ENCODE peak calls at places on chromosomes 1 and 21, in nine cellular contexts. One of them, this sample, is unnamed.

GRCh38 chr1:156796340-156797097 is 20.1 kb downstream of the SH2D2A start:
- DNase-seq in cardiac fibroblast: no peak
- DNase-seq in psoas muscle: no peak
- DNase-seq in fibroblast of mammary gland: peak
- DNase-seq in heart left ventricle: no peak
- DNase-seq in left ventricle myocardium inferior: no peak
- DNase-seq in tibial nerve: no peak
- DNase-seq in A549: no peak
- DNase-seq in AG04450: no peak
- DNase-seq in this sample: no peak

GRCh38 chr1:109932679-109933078 is 22.0 kb downstream of the CSF1 start:
- DNase-seq in cardiac fibroblast: no peak
- DNase-seq in psoas muscle: no peak
- DNase-seq in fibroblast of mammary gland: no peak
- DNase-seq in heart left ventricle: no peak
- DNase-seq in left ventricle myocardium inferior: no peak
- DNase-seq in tibial nerve: no peak
- DNase-seq in A549: no peak
- DNase-seq in AG04450: no peak
- DNase-seq in this sample: no peak

GRCh38 chr1:53074313-53075154 is 12.5 kb downstream of the PODN start:
- DNase-seq in cardiac fibroblast: no peak
- DNase-seq in psoas muscle: peak
- DNase-seq in fibroblast of mammary gland: no peak
- DNase-seq in heart left ventricle: no peak
- DNase-seq in left ventricle myocardium inferior: no peak
- DNase-seq in tibial nerve: peak
- DNase-seq in A549: no peak
- DNase-seq in AG04450: no peak
- DNase-seq in this sample: no peak

GRCh38 chr1:176241385-176242015 is 34.4 kb upstream of the COP1 start:
- DNase-seq in cardiac fibroblast: peak
- DNase-seq in psoas muscle: no peak
- DNase-seq in fibroblast of mammary gland: peak
- DNase-seq in heart left ventricle: no peak
- DNase-seq in left ventricle myocardium inferior: no peak
- DNase-seq in tibial nerve: no peak
- DNase-seq in A549: peak
- DNase-seq in AG04450: peak
- DNase-seq in this sample: no peak

GRCh38 chr1:180778782-180779398 is 133.8 kb upstream of the KIAA1614 start:
- DNase-seq in cardiac fibroblast: peak
- DNase-seq in psoas muscle: no peak
- DNase-seq in fibroblast of mammary gland: no peak
- DNase-seq in heart left ventricle: no peak
- DNase-seq in left ventricle myocardium inferior: no peak
- DNase-seq in tibial nerve: no peak
- DNase-seq in A549: peak
- DNase-seq in AG04450: no peak
- DNase-seq in this sample: no peak

GRCh38 chr1:221987860-221988520 is 246.1 kb upstream of the DUSP10 start:
- DNase-seq in cardiac fibroblast: peak
- DNase-seq in psoas muscle: no peak
- DNase-seq in fibroblast of mammary gland: peak
- DNase-seq in heart left ventricle: no peak
- DNase-seq in left ventricle myocardium inferior: no peak
- DNase-seq in tibial nerve: no peak
- DNase-seq in A549: peak
- DNase-seq in AG04450: peak
- DNase-seq in this sample: no peak

GRCh38 chr1:240284656-240285427 is 193.2 kb downstream of the FMN2 start:
- DNase-seq in cardiac fibroblast: no peak
- DNase-seq in psoas muscle: no peak
- DNase-seq in fibroblast of mammary gland: peak
- DNase-seq in heart left ventricle: no peak
- DNase-seq in left ventricle myocardium inferior: no peak
- DNase-seq in tibial nerve: no peak
- DNase-seq in A549: no peak
- DNase-seq in AG04450: no peak
- DNase-seq in this sample: no peak

GRCh38 chr1:98963359-98963758 is 41.3 kb downstream of the PLPPR5 start:
- DNase-seq in cardiac fibroblast: peak
- DNase-seq in psoas muscle: no peak
- DNase-seq in fibroblast of mammary gland: no peak
- DNase-seq in heart left ventricle: no peak
- DNase-seq in left ventricle myocardium inferior: no peak
- DNase-seq in tibial nerve: no peak
- DNase-seq in A549: no peak
- DNase-seq in AG04450: no peak
- DNase-seq in this sample: no peak

GRCh38 chr1:94130851-94131595 is 10.1 kb upstream of the ABCA4 start:
- DNase-seq in cardiac fibroblast: peak
- DNase-seq in psoas muscle: no peak
- DNase-seq in fibroblast of mammary gland: peak
- DNase-seq in heart left ventricle: no peak
- DNase-seq in left ventricle myocardium inferior: no peak
- DNase-seq in tibial nerve: no peak
- DNase-seq in A549: no peak
- DNase-seq in AG04450: no peak
- DNase-seq in this sample: peak

GRCh38 chr1:27684176-27684575 is 12.2 kb upstream of the IFI6 start:
- DNase-seq in cardiac fibroblast: no peak
- DNase-seq in psoas muscle: no peak
- DNase-seq in fibroblast of mammary gland: no peak
- DNase-seq in heart left ventricle: no peak
- DNase-seq in left ventricle myocardium inferior: no peak
- DNase-seq in tibial nerve: no peak
- DNase-seq in A549: no peak
- DNase-seq in AG04450: no peak
- DNase-seq in this sample: no peak

GRCh38 chr1:16903054-16903453 is 7.3 kb downstream of the RNU1-2 start:
- DNase-seq in cardiac fibroblast: peak
- DNase-seq in psoas muscle: no peak
- DNase-seq in fibroblast of mammary gland: peak
- DNase-seq in heart left ventricle: no peak
- DNase-seq in left ventricle myocardium inferior: no peak
- DNase-seq in tibial nerve: no peak
- DNase-seq in A549: no peak
- DNase-seq in AG04450: no peak
- DNase-seq in this sample: no peak

GRCh38 chr1:232280910-232281309 is 349.0 kb downstream of the SIPA1L2 start:
- DNase-seq in cardiac fibroblast: no peak
- DNase-seq in psoas muscle: no peak
- DNase-seq in fibroblast of mammary gland: no peak
- DNase-seq in heart left ventricle: no peak
- DNase-seq in left ventricle myocardium inferior: no peak
- DNase-seq in tibial nerve: no peak
- DNase-seq in A549: no peak
- DNase-seq in AG04450: no peak
- DNase-seq in this sample: no peak

GRCh38 chr21:37767984-37768383 is 148.3 kb downstream of the KCNJ6 start:
- DNase-seq in cardiac fibroblast: no peak
- DNase-seq in psoas muscle: no peak
- DNase-seq in fibroblast of mammary gland: peak
- DNase-seq in heart left ventricle: no peak
- DNase-seq in left ventricle myocardium inferior: no peak
- DNase-seq in tibial nerve: no peak
- DNase-seq in A549: no peak
- DNase-seq in AG04450: no peak
- DNase-seq in this sample: no peak

GRCh38 chr21:34967509-34968289 is 81.4 kb downstream of the RUNX1 start:
- DNase-seq in cardiac fibroblast: no peak
- DNase-seq in psoas muscle: no peak
- DNase-seq in fibroblast of mammary gland: peak
- DNase-seq in heart left ventricle: no peak
- DNase-seq in left ventricle myocardium inferior: no peak
- DNase-seq in tibial nerve: no peak
- DNase-seq in A549: peak
- DNase-seq in AG04450: no peak
- DNase-seq in this sample: no peak

GRCh38 chr1:75615664-75616435 is 4.9 kb upstream of the SLC44A5 start:
- DNase-seq in cardiac fibroblast: peak
- DNase-seq in psoas muscle: peak
- DNase-seq in fibroblast of mammary gland: peak
- DNase-seq in heart left ventricle: peak
- DNase-seq in left ventricle myocardium inferior: peak
- DNase-seq in tibial nerve: no peak
- DNase-seq in A549: peak
- DNase-seq in AG04450: no peak
- DNase-seq in this sample: peak

GRCh38 chr1:185991266-185991665 is 257.1 kb downstream of the HMCN1 start:
- DNase-seq in cardiac fibroblast: no peak
- DNase-seq in psoas muscle: no peak
- DNase-seq in fibroblast of mammary gland: no peak
- DNase-seq in heart left ventricle: no peak
- DNase-seq in left ventricle myocardium inferior: no peak
- DNase-seq in tibial nerve: no peak
- DNase-seq in A549: no peak
- DNase-seq in AG04450: no peak
- DNase-seq in this sample: no peak

GRCh38 chr1:185984113-185984836 is 250.1 kb downstream of the HMCN1 start:
- DNase-seq in cardiac fibroblast: peak
- DNase-seq in psoas muscle: no peak
- DNase-seq in fibroblast of mammary gland: peak
- DNase-seq in heart left ventricle: peak
- DNase-seq in left ventricle myocardium inferior: no peak
- DNase-seq in tibial nerve: no peak
- DNase-seq in A549: no peak
- DNase-seq in AG04450: no peak
- DNase-seq in this sample: no peak

GRCh38 chr1:185987611-185988441 is 253.6 kb downstream of the HMCN1 start:
- DNase-seq in cardiac fibroblast: no peak
- DNase-seq in psoas muscle: no peak
- DNase-seq in fibroblast of mammary gland: no peak
- DNase-seq in heart left ventricle: no peak
- DNase-seq in left ventricle myocardium inferior: no peak
- DNase-seq in tibial nerve: no peak
- DNase-seq in A549: no peak
- DNase-seq in AG04450: no peak
- DNase-seq in this sample: no peak
- H3K4me3 ChIP-seq in cardiac fibroblast: no peak
- H3K4me3 ChIP-seq in psoas muscle: no peak
- H3K4me3 ChIP-seq in fibroblast of mammary gland: no peak
- H3K4me3 ChIP-seq in heart left ventricle: no peak
- H3K4me3 ChIP-seq in left ventricle myocardium inferior: no peak
- H3K4me3 ChIP-seq in tibial nerve: no peak
- H3K4me3 ChIP-seq in A549: no peak
- H3K4me3 ChIP-seq in AG04450: no peak
- H3K4me3 ChIP-seq in this sample: no peak

GRCh38 chr1:218101409-218101808 is 183.7 kb upstream of the RRP15 start:
- DNase-seq in cardiac fibroblast: no peak
- DNase-seq in psoas muscle: no peak
- DNase-seq in fibroblast of mammary gland: no peak
- DNase-seq in heart left ventricle: no peak
- DNase-seq in left ventricle myocardium inferior: no peak
- DNase-seq in tibial nerve: no peak
- DNase-seq in A549: no peak
- DNase-seq in AG04450: no peak
- DNase-seq in this sample: no peak
- TF ChIP-seq CTCF in cardiac fibroblast: no peak
- TF ChIP-seq CTCF in psoas muscle: no peak
- TF ChIP-seq CTCF in fibroblast of mammary gland: no peak
- TF ChIP-seq CTCF in heart left ventricle: no peak
- TF ChIP-seq CTCF in left ventricle myocardium inferior: no peak
- TF ChIP-seq CTCF in tibial nerve: no peak
- TF ChIP-seq CTCF in A549: no peak
- TF ChIP-seq CTCF in AG04450: no peak
- TF ChIP-seq CTCF in this sample: no peak

DNA sequence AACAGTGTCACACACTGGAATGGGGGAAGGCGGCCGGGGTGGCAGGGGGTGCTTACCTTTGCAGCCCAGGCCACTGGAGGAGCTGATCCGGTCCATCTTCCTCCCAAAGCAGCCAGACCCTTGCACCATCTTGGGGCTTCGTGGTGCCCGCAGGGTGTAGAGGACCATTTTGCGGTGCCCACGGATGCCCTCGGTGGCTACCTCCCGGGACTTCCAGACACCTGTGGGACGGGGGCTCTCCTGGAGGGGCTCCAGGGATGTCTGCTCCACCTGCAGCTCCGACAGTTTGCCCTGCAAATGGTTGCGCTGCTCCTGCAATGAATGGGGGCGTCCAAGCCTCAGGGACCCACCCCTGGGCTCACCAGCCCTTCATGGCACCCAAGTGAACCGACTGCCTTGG is 587 bp downstream of the NPPB start:
- DNase-seq in cardiac fibroblast: no peak
- DNase-seq in psoas muscle: no peak
- DNase-seq in fibroblast of mammary gland: no peak
- DNase-seq in heart left ventricle: no peak
- DNase-seq in left ventricle myocardium inferior: no peak
- DNase-seq in tibial nerve: no peak
- DNase-seq in A549: no peak
- DNase-seq in AG04450: no peak
- DNase-seq in this sample: no peak
- H3K4me3 ChIP-seq in cardiac fibroblast: no peak
- H3K4me3 ChIP-seq in psoas muscle: no peak
- H3K4me3 ChIP-seq in fibroblast of mammary gland: no peak
- H3K4me3 ChIP-seq in heart left ventricle: no peak
- H3K4me3 ChIP-seq in left ventricle myocardium inferior: no peak
- H3K4me3 ChIP-seq in tibial nerve: no peak
- H3K4me3 ChIP-seq in A549: no peak
- H3K4me3 ChIP-seq in AG04450: no peak
- H3K4me3 ChIP-seq in this sample: no peak

GRCh38 chr1:165941531-165941930 is 114.1 kb downstream of the UCK2 start:
- DNase-seq in cardiac fibroblast: no peak
- DNase-seq in psoas muscle: no peak
- DNase-seq in fibroblast of mammary gland: no peak
- DNase-seq in heart left ventricle: no peak
- DNase-seq in left ventricle myocardium inferior: no peak
- DNase-seq in tibial nerve: no peak
- DNase-seq in A549: no peak
- DNase-seq in AG04450: no peak
- DNase-seq in this sample: no peak
- TF ChIP-seq CTCF in cardiac fibroblast: no peak
- TF ChIP-seq CTCF in psoas muscle: no peak
- TF ChIP-seq CTCF in fibroblast of mammary gland: no peak
- TF ChIP-seq CTCF in heart left ventricle: no peak
- TF ChIP-seq CTCF in left ventricle myocardium inferior: no peak
- TF ChIP-seq CTCF in tibial nerve: no peak
- TF ChIP-seq CTCF in A549: no peak
- TF ChIP-seq CTCF in AG04450: no peak
- TF ChIP-seq CTCF in this sample: no peak

GRCh38 chr1:2212167-2212541 is 16.0 kb upstream of the SKI start:
- DNase-seq in cardiac fibroblast: no peak
- DNase-seq in psoas muscle: peak
- DNase-seq in fibroblast of mammary gland: peak
- DNase-seq in heart left ventricle: no peak
- DNase-seq in left ventricle myocardium inferior: peak
- DNase-seq in tibial nerve: no peak
- DNase-seq in A549: no peak
- DNase-seq in AG04450: no peak
- DNase-seq in this sample: no peak
- H3K4me3 ChIP-seq in cardiac fibroblast: no peak
- H3K4me3 ChIP-seq in psoas muscle: peak
- H3K4me3 ChIP-seq in fibroblast of mammary gland: no peak
- H3K4me3 ChIP-seq in heart left ventricle: peak
- H3K4me3 ChIP-seq in left ventricle myocardium inferior: peak
- H3K4me3 ChIP-seq in tibial nerve: no peak
- H3K4me3 ChIP-seq in A549: peak
- H3K4me3 ChIP-seq in AG04450: peak
- H3K4me3 ChIP-seq in this sample: peak

GRCh38 chr21:30408782-30409494 is 13.1 kb downstream of the KRTAP13-1 start:
- DNase-seq in cardiac fibroblast: peak
- DNase-seq in psoas muscle: no peak
- DNase-seq in fibroblast of mammary gland: peak
- DNase-seq in heart left ventricle: peak
- DNase-seq in left ventricle myocardium inferior: no peak
- DNase-seq in tibial nerve: no peak
- DNase-seq in A549: peak
- DNase-seq in AG04450: no peak
- DNase-seq in this sample: peak
- TF ChIP-seq CTCF in cardiac fibroblast: peak
- TF ChIP-seq CTCF in psoas muscle: no peak
- TF ChIP-seq CTCF in fibroblast of mammary gland: peak
- TF ChIP-seq CTCF in heart left ventricle: peak
- TF ChIP-seq CTCF in left ventricle myocardium inferior: peak
- TF ChIP-seq CTCF in tibial nerve: no peak
- TF ChIP-seq CTCF in A549: no peak
- TF ChIP-seq CTCF in AG04450: no peak
- TF ChIP-seq CTCF in this sample: peak